ENCODE peak calls at places on chromosomes 4 and X, in six cellular contexts. One of them, this sample, is unnamed.

GRCh38 chr4:181264908-181265307 is 978.3 kb upstream of the TENM3 start:
- DNase-seq in left lung: no peak
- DNase-seq in IMR-90: no peak
- DNase-seq in upper lobe of left lung: no peak
- DNase-seq in left ventricle myocardium inferior: no peak
- DNase-seq in SK-N-SH: no peak
- DNase-seq in this sample: no peak

GRCh38 chr4:37726666-37727065 is 40.5 kb upstream of the RELL1 start:
- DNase-seq in left lung: no peak
- DNase-seq in upper lobe of left lung: no peak
- DNase-seq in IMR-90: peak; percentile 48
- DNase-seq in SK-N-SH: no peak
- DNase-seq in left ventricle myocardium inferior: no peak
- DNase-seq in this sample: no peak

GRCh38 chrX:148133099-148133725 is 152.1 kb downstream of the FMR1NB start:
- DNase-seq in SK-N-SH: no peak
- DNase-seq in IMR-90: no peak
- DNase-seq in left lung: no peak
- DNase-seq in upper lobe of left lung: no peak
- DNase-seq in left ventricle myocardium inferior: no peak
- DNase-seq in this sample: no peak

GRCh38 chrX:136259543-136259942 is 8.3 kb upstream of the MAP7D3 start:
- DNase-seq in upper lobe of left lung: no peak
- DNase-seq in left ventricle myocardium inferior: no peak
- DNase-seq in SK-N-SH: no peak
- DNase-seq in left lung: no peak
- DNase-seq in IMR-90: peak; percentile 68
- DNase-seq in this sample: no peak

GRCh38 chr4:184417802-184418511 is 56.4 kb downstream of the IRF2 start:
- DNase-seq in upper lobe of left lung: no peak
- DNase-seq in left lung: no peak
- DNase-seq in left ventricle myocardium inferior: no peak
- DNase-seq in IMR-90: peak; percentile 94
- DNase-seq in SK-N-SH: no peak
- DNase-seq in this sample: no peak

GRCh38 chrX:112731793-112732192 is 52.1 kb upstream of the LHFPL1 start:
- DNase-seq in IMR-90: peak; percentile 32
- DNase-seq in left lung: no peak
- DNase-seq in SK-N-SH: no peak
- DNase-seq in left ventricle myocardium inferior: no peak
- DNase-seq in upper lobe of left lung: no peak
- DNase-seq in this sample: no peak

GRCh38 chrX:148337873-148338272 is 162.5 kb upstream of the AFF2 start:
- DNase-seq in upper lobe of left lung: no peak
- DNase-seq in IMR-90: no peak
- DNase-seq in left ventricle myocardium inferior: no peak
- DNase-seq in SK-N-SH: no peak
- DNase-seq in left lung: no peak
- DNase-seq in this sample: no peak

GRCh38 chrX:38126179-38126578 is 94.5 kb downstream of the SRPX start:
- DNase-seq in SK-N-SH: no peak
- DNase-seq in upper lobe of left lung: no peak
- DNase-seq in left lung: no peak
- DNase-seq in IMR-90: no peak
- DNase-seq in left ventricle myocardium inferior: no peak
- DNase-seq in this sample: no peak

GRCh38 chr4:104344342-104344980 is 150.2 kb downstream of the CXXC4 start:
- DNase-seq in left ventricle myocardium inferior: no peak
- DNase-seq in IMR-90: no peak
- DNase-seq in left lung: no peak
- DNase-seq in SK-N-SH: no peak
- DNase-seq in upper lobe of left lung: no peak
- DNase-seq in this sample: no peak

GRCh38 chr4:121555315-121556107 is 141.3 kb downstream of the ANXA5 start:
- DNase-seq in upper lobe of left lung: no peak
- DNase-seq in SK-N-SH: no peak
- DNase-seq in left ventricle myocardium inferior: no peak
- DNase-seq in IMR-90: peak; percentile 8
- DNase-seq in left lung: no peak
- DNase-seq in this sample: no peak

GRCh38 chr4:85102606-85103005 is 136.1 kb upstream of the WDFY3 start:
- DNase-seq in left lung: no peak
- DNase-seq in SK-N-SH: no peak
- DNase-seq in upper lobe of left lung: no peak
- DNase-seq in IMR-90: no peak
- DNase-seq in left ventricle myocardium inferior: no peak
- DNase-seq in this sample: no peak

GRCh38 chr4:160835789-160836188 is 1328.0 kb downstream of the FSTL5 start:
- DNase-seq in IMR-90: no peak
- DNase-seq in upper lobe of left lung: no peak
- DNase-seq in left lung: no peak
- DNase-seq in SK-N-SH: no peak
- DNase-seq in left ventricle myocardium inferior: no peak
- DNase-seq in this sample: no peak

GRCh38 chrX:15177316-15177715 is 92.6 kb downstream of the ASB9 start:
- DNase-seq in left lung: no peak
- DNase-seq in upper lobe of left lung: no peak
- DNase-seq in IMR-90: no peak
- DNase-seq in SK-N-SH: no peak
- DNase-seq in left ventricle myocardium inferior: no peak
- DNase-seq in this sample: no peak

GRCh38 chr4:135464311-135464710 is 1262.7 kb upstream of the PABPC4L start:
- DNase-seq in IMR-90: no peak
- DNase-seq in upper lobe of left lung: no peak
- DNase-seq in left lung: no peak
- DNase-seq in left ventricle myocardium inferior: no peak
- DNase-seq in SK-N-SH: no peak
- DNase-seq in this sample: no peak

GRCh38 chr4:39259571-39260330 is 77.4 kb downstream of the WDR19 start:
- DNase-seq in IMR-90: peak; percentile 86
- DNase-seq in left ventricle myocardium inferior: no peak
- DNase-seq in left lung: no peak
- DNase-seq in upper lobe of left lung: no peak
- DNase-seq in SK-N-SH: no peak
- DNase-seq in this sample: no peak

GRCh38 chr4:2666722-2667247 is 89.4 kb downstream of the TNIP2 start:
- DNase-seq in left lung: no peak
- DNase-seq in IMR-90: no peak
- DNase-seq in left ventricle myocardium inferior: no peak
- DNase-seq in SK-N-SH: no peak
- DNase-seq in upper lobe of left lung: no peak
- DNase-seq in this sample: no peak

GRCh38 chr4:150801833-150802232 is 213.3 kb downstream of the LRBA start:
- DNase-seq in upper lobe of left lung: no peak
- DNase-seq in left ventricle myocardium inferior: no peak
- DNase-seq in SK-N-SH: no peak
- DNase-seq in IMR-90: no peak
- DNase-seq in left lung: no peak
- DNase-seq in this sample: no peak

GRCh38 chrX:119984652-119985051 is 41.1 kb upstream of the NKAP start:
- DNase-seq in left lung: no peak
- DNase-seq in SK-N-SH: no peak
- DNase-seq in IMR-90: no peak
- DNase-seq in upper lobe of left lung: no peak
- DNase-seq in left ventricle myocardium inferior: no peak
- DNase-seq in this sample: no peak
- H3K36me3 ChIP-seq in left lung: no peaks in the 10 kb centered on the region
- H3K36me3 ChIP-seq in SK-N-SH: no peaks in the 10 kb centered on the region
- H3K36me3 ChIP-seq in IMR-90: no peaks in the 10 kb centered on the region
- H3K36me3 ChIP-seq in upper lobe of left lung: no peaks in the 10 kb centered on the region
- H3K36me3 ChIP-seq in left ventricle myocardium inferior: no peaks in the 10 kb centered on the region
- H3K36me3 ChIP-seq in this sample: no peaks in the 10 kb centered on the region

DNA sequence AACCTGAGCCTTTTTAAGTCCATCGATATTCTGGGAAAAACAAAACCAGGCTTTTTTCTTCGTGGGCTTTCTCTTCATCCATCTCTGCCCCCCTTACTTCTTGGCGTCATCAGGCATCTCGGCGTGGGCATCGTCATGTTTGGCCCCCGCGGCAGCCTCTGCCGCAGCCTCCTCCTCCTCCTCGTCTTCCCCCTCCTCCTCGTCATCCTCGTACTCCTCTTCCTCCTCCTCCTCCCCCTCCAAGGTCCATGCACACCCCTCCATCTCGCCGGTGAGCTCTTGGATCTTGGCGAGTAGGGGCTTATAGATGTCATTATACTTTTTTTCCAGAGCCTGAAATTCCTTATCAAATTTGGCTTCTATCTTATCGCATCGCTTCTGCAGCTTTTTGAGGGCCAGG is 516 bp downstream of the NAP1L5 start:
- DNase-seq in left lung: no peak
- DNase-seq in SK-N-SH: peak; percentile 26
- DNase-seq in IMR-90: peak; percentile 52
- DNase-seq in left ventricle myocardium inferior: no peak
- DNase-seq in upper lobe of left lung: no peak
- DNase-seq in this sample: no peak
- H3K27ac ChIP-seq in left lung: peak overlapping the region; percentile 58
- H3K27ac ChIP-seq in SK-N-SH: peak overlapping the region; percentile 18
- H3K27ac ChIP-seq in IMR-90: peak overlapping the region; percentile 26
- H3K27ac ChIP-seq in left ventricle myocardium inferior: peak overlapping the region; percentile 65
- H3K27ac ChIP-seq in upper lobe of left lung: peak overlapping the region; percentile 66
- H3K27ac ChIP-seq in this sample: peak overlapping the region; percentile 71

GRCh38 chr4:4870493-4871266 is 11.2 kb downstream of the MSX1 start:
- DNase-seq in upper lobe of left lung: no peak
- DNase-seq in left lung: no peak
- DNase-seq in SK-N-SH: no peak
- DNase-seq in left ventricle myocardium inferior: no peak
- DNase-seq in IMR-90: no peak
- DNase-seq in this sample: no peak
- H3K27me3 ChIP-seq in upper lobe of left lung: no peaks in the 10 kb centered on the region
- H3K27me3 ChIP-seq in left lung: peaks cover 93% of the 10 kb centered on the region
- H3K27me3 ChIP-seq in SK-N-SH: peaks cover 99% of the 10 kb centered on the region
- H3K27me3 ChIP-seq in left ventricle myocardium inferior: peaks cover 100% of the 10 kb centered on the region
- H3K27me3 ChIP-seq in IMR-90: peaks cover 98% of the 10 kb centered on the region
- H3K27me3 ChIP-seq in this sample: peaks cover 100% of the 10 kb centered on the region

GRCh38 chrX:48482526-48482925 is 6.5 kb downstream of the FTSJ1 start:
- DNase-seq in left lung: no peak
- DNase-seq in IMR-90: no peak
- DNase-seq in upper lobe of left lung: no peak
- DNase-seq in SK-N-SH: no peak
- DNase-seq in left ventricle myocardium inferior: no peak
- DNase-seq in this sample: no peak
- H3K36me3 ChIP-seq in left lung: peaks cover 60% of the 10 kb centered on the region
- H3K36me3 ChIP-seq in IMR-90: peaks cover 15% of the 10 kb centered on the region
- H3K36me3 ChIP-seq in upper lobe of left lung: peaks cover 4% of the 10 kb centered on the region
- H3K36me3 ChIP-seq in SK-N-SH: no peaks in the 10 kb centered on the region
- H3K36me3 ChIP-seq in left ventricle myocardium inferior: peaks cover 16% of the 10 kb centered on the region
- H3K36me3 ChIP-seq in this sample: peaks cover 24% of the 10 kb centered on the region

DNA sequence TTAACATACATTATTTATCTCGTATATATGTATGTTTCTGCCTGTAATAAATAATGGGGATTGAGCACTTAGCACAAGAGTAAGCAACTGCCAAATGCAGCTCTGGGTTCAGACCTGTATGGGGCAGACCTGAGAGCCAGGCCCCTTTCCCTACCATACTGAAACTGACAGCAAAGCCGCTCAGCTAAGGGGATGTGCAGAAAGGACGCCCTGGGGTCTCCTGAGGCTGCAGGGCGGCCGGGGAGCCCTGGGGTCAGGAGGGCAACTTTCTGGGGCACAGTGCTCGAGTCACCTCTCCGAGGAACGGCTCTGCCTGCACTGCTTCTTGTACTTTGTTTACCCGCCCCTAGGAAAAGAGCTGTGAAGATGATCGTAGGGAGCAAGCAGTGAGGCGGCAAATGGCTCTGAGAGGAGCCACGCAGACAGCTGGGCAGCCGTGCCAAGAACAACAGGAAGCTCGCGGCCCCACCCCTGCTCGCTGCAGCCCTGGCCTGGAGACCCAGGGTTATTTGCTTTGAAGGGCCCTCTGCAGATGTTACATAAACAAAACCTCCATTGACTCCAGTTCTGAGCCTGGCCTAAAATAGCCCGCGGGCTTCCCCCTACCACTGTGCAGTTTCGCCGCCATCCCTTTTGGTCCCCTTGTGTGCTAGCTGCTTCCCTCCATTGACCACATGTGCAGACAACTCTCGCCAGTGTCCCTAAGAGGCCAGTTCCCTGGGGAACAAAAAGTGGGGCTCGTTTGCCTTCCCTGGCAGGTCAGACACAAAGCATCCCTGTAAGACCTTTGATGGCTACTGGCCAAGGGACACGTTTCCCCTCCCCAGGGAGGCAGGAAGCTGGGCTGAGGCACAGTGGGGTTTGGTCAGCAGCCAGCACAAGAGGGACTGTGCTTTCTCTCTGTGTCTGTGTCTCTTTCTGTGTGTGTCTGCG is 111.3 kb upstream of the LNX1 start:
- DNase-seq in left ventricle myocardium inferior: peak; percentile 89
- DNase-seq in left lung: peak; percentile 75
- DNase-seq in SK-N-SH: peak; percentile 84
- DNase-seq in IMR-90: peak; percentile 77
- DNase-seq in upper lobe of left lung: peak; percentile 73
- DNase-seq in this sample: peak; percentile 87
- H3K27ac ChIP-seq in left ventricle myocardium inferior: peak overlapping the region; percentile 80
- H3K27ac ChIP-seq in left lung: peak overlapping the region; percentile 57
- H3K27ac ChIP-seq in SK-N-SH: peak overlapping the region; percentile 81
- H3K27ac ChIP-seq in IMR-90: peak overlapping the region; percentile 86
- H3K27ac ChIP-seq in upper lobe of left lung: peak overlapping the region; percentile 72
- H3K27ac ChIP-seq in this sample: peak overlapping the region; percentile 36

GRCh38 chrX:74636749-74637314 is 22.4 kb upstream of the RLIM start:
- DNase-seq in IMR-90: no peak
- DNase-seq in upper lobe of left lung: no peak
- DNase-seq in left lung: no peak
- DNase-seq in left ventricle myocardium inferior: no peak
- DNase-seq in SK-N-SH: no peak
- DNase-seq in this sample: no peak
- H3K27me3 ChIP-seq in IMR-90: peaks cover 3% of the 10 kb centered on the region
- H3K27me3 ChIP-seq in upper lobe of left lung: no peaks in the 10 kb centered on the region
- H3K27me3 ChIP-seq in left lung: no peaks in the 10 kb centered on the region
- H3K27me3 ChIP-seq in left ventricle myocardium inferior: no peaks in the 10 kb centered on the region
- H3K27me3 ChIP-seq in SK-N-SH: no peaks in the 10 kb centered on the region
- H3K27me3 ChIP-seq in this sample: no peaks in the 10 kb centered on the region

DNA sequence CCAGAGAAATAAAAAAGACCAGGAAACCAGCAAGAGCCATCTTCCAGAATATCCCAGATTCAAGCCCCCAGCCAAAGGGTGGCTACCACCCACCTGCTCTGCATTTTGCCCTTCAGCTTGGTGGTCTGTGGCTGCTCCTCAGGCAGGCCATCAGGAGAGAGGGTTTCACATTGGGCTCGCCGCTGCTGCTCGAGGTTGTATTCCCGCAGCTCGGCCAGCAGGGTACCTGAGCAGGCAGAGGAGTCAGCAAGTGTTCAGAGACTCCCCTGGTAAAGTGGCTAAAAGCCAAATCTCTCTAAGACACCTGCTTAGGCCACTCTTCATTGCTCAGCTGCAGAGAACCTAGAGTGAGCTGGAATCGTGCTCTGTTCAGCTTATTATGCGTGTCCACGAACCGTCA is 110.8 kb upstream of the HSD17B10 start:
- DNase-seq in left lung: no peak
- DNase-seq in IMR-90: no peak
- DNase-seq in SK-N-SH: no peak
- DNase-seq in left ventricle myocardium inferior: no peak
- DNase-seq in upper lobe of left lung: no peak
- DNase-seq in this sample: no peak
- H3K36me3 ChIP-seq in left lung: peaks cover 98% of the 10 kb centered on the region
- H3K36me3 ChIP-seq in IMR-90: peaks cover 57% of the 10 kb centered on the region
- H3K36me3 ChIP-seq in SK-N-SH: peaks cover 26% of the 10 kb centered on the region
- H3K36me3 ChIP-seq in left ventricle myocardium inferior: peaks cover 92% of the 10 kb centered on the region
- H3K36me3 ChIP-seq in upper lobe of left lung: peaks cover 24% of the 10 kb centered on the region
- H3K36me3 ChIP-seq in this sample: no peaks in the 10 kb centered on the region